ENCODE peak calls at places on chromosome 11, in seven cellular contexts. S, K, C, L, P, O and W are unnamed samples.
A peak's percentile ranks its signal among the peaks of the same experiment; 100 is the strongest.

GRCh38 chr11:102389253-102389652 is 42.2 kb downstream of the BIRC2 start:
- DNase-seq in S (no peak), K (no peak), C (no peak), L (no peak), P (no peak), O (no peak), W (no peak)

GRCh38 chr11:121553806-121554205 is 101.0 kb upstream of the SORL1-AS1 start:
- DNase-seq in S (no peak), K (no peak), C (no peak), L (no peak), P (no peak), O (no peak), W (no peak)

GRCh38 chr11:62842171-62842717 is 2.9 kb upstream of the WDR74 start:
- DNase-seq in S (no peak), K (no peak), C (no peak), L (peak; percentile 42), P (peak; percentile 28), O (no peak), W (no peak)

GRCh38 chr11:12086271-12087074 is 23.9 kb upstream of the MICAL2 start:
- DNase-seq in S (no peak), K (peak; percentile 96), C (no peak), L (no peak), P (peak; percentile 45), O (peak; percentile 92), W (no peak)

GRCh38 chr11:132080121-132080520 is 709.7 kb downstream of the NTM start:
- DNase-seq in S (no peak), K (no peak), C (no peak), L (no peak), P (no peak), O (no peak), W (no peak)

GRCh38 chr11:117488996-117489952 is 161.6 kb downstream of the CEP164 start:
- DNase-seq in S (no peak), K (no peak), C (no peak), L (no peak), P (no peak), O (no peak), W (no peak)

GRCh38 chr11:65861533-65862183 is 1.4 kb downstream of the MUS81 start:
- DNase-seq in S (no peak), K (no peak), C (no peak), L (no peak), P (no peak), O (no peak), W (peak; percentile 41)

GRCh38 chr11:94131363-94132115 is 2.9 kb downstream of the PANX1 start:
- DNase-seq in S (no peak), K (no peak), C (no peak), L (no peak), P (no peak), O (peak; percentile 63), W (no peak)

GRCh38 chr11:110712643-110713468 is 619 bp upstream of the ARHGAP20 start:
- DNase-seq in S (no peak), K (no peak), C (no peak), L (peak; percentile 9), P (no peak), O (peak; percentile 71), W (peak; percentile 42)

GRCh38 chr11:8826145-8826786 is 84.7 kb upstream of the AKIP1 start:
- DNase-seq in S (no peak), K (peak; percentile 53), C (peak; percentile 38), L (no peak), P (no peak), O (peak; percentile 52), W (no peak)

GRCh38 chr11:126164781-126165180 is 46.7 kb downstream of the RPUSD4 start:
- DNase-seq in S (no peak), K (no peak), C (no peak), L (no peak), P (no peak), O (no peak), W (no peak)

GRCh38 chr11:132648841-132649240 is 883.5 kb downstream of the OPCML start:
- DNase-seq in S (no peak), K (no peak), C (no peak), L (no peak), P (no peak), O (no peak), W (no peak)

GRCh38 chr11:64099436-64099835 is 63.7 kb downstream of the FLRT1 start:
- DNase-seq in S (no peak), K (no peak), C (no peak), L (no peak), P (no peak), O (no peak), W (no peak)

GRCh38 chr11:9758676-9759518 is 95.0 kb downstream of the SWAP70 start:
- DNase-seq in S (peak; percentile 32), K (no peak), C (peak; percentile 66), L (peak; percentile 72), P (peak; percentile 89), O (peak; percentile 92), W (peak; percentile 27)

GRCh38 chr11:58513747-58514367 is 6.0 kb upstream of the OR5B21 start:
- DNase-seq in S (no peak), K (no peak), C (peak; percentile 26), L (peak; percentile 69), P (no peak), O (peak; percentile 85), W (no peak)

GRCh38 chr11:118090545-118091162 is 3.9 kb upstream of the SMIM35 start:
- DNase-seq in S (no peak), K (no peak), C (no peak), L (no peak), P (no peak), O (no peak), W (no peak)

GRCh38 chr11:108726077-108726800 is 61.4 kb downstream of the DDX10 start:
- DNase-seq in S (no peak), K (no peak), C (no peak), L (no peak), P (no peak), O (no peak), W (no peak)

GRCh38 chr11:66263231-66263630 is 5.2 kb upstream of the RAB1B start:
- DNase-seq in S (no peak), K (no peak), C (no peak), L (no peak), P (no peak), O (no peak), W (no peak)

GRCh38 chr11:128595221-128595620 is 7.9 kb upstream of the ETS1 start:
- DNase-seq in S (no peak), K (no peak), C (no peak), L (no peak), P (no peak), O (peak; percentile 67), W (no peak)

GRCh38 chr11:112451250-112451649 is 190.6 kb upstream of the PLET1 start:
- DNase-seq in S (no peak), K (no peak), C (no peak), L (no peak), P (no peak), O (no peak), W (no peak)

GRCh38 chr11:92122561-92122960 is 102.1 kb upstream of the FAT3 start:
- DNase-seq in S (no peak), K (no peak), C (no peak), L (no peak), P (no peak), O (no peak), W (no peak)

GRCh38 chr11:112784323-112785073 is 176.7 kb upstream of the NCAM1 start:
- DNase-seq in S (no peak), K (no peak), C (peak; percentile 16), L (no peak), P (peak; percentile 67), O (no peak), W (no peak)

GRCh38 chr11:8956860-8957259 is 7.4 kb downstream of the TMEM9B start:
- DNase-seq in S (no peak), K (no peak), C (no peak), L (no peak), P (no peak), O (no peak), W (no peak)

GRCh38 chr11:61104963-61105362 is 2.7 kb downstream of the CD5 start:
- DNase-seq in S (no peak), K (no peak), C (no peak), L (no peak), P (no peak), O (no peak), W (no peak)

GRCh38 chr11:76778874-76779273 is 4.3 kb upstream of the TSKU start:
- DNase-seq in S (no peak), K (no peak), C (no peak), L (no peak), P (no peak), O (no peak), W (no peak)

GRCh38 chr11:15775051-15775541 is 581.2 kb downstream of the SOX6 start:
- DNase-seq in S (no peak), K (no peak), C (no peak), L (no peak), P (peak; percentile 14), O (no peak), W (no peak)

GRCh38 chr11:1777737-1778136 is 14.0 kb upstream of the CTSD start:
- DNase-seq in S (no peak), K (no peak), C (no peak), L (no peak), P (no peak), O (no peak), W (no peak)

GRCh38 chr11:29280452-29280851 is 736.4 kb downstream of the KCNA4 start:
- DNase-seq in S (no peak), K (no peak), C (no peak), L (no peak), P (no peak), O (peak; percentile 77), W (no peak)

GRCh38 chr11:112279901-112280267 is 19.2 kb upstream of the PLET1 start:
- DNase-seq in S (peak; percentile 40), K (no peak), C (peak; percentile 81), L (peak; percentile 71), P (peak; percentile 80), O (peak; percentile 80), W (peak; percentile 84)

GRCh38 chr11:108624196-108624925 is 30.8 kb upstream of the EXPH5 start:
- DNase-seq in S (no peak), K (no peak), C (no peak), L (no peak), P (no peak), O (no peak), W (no peak)

GRCh38 chr11:117878314-117878938 is 2.0 kb upstream of the FXYD6 start:
- DNase-seq in S (no peak), K (no peak), C (no peak), L (no peak), P (no peak), O (no peak), W (no peak)

GRCh38 chr11:69943066-69943465 is 123.8 kb upstream of the FGF3 start:
- DNase-seq in S (no peak), K (no peak), C (no peak), L (no peak), P (no peak), O (peak; percentile 26), W (no peak)

GRCh38 chr11:16603245-16603644 is 135.2 kb upstream of the C11orf58 start:
- DNase-seq in S (no peak), K (no peak), C (peak; percentile 19), L (no peak), P (no peak), O (no peak), W (no peak)

GRCh38 chr11:77442394-77443053 is 31.4 kb downstream of the PAK1 start:
- DNase-seq in S (no peak), K (no peak), C (no peak), L (no peak), P (no peak), O (no peak), W (no peak)

GRCh38 chr11:59255281-59255680 is 42.6 kb upstream of the MPEG1 start:
- DNase-seq in S (no peak), K (no peak), C (no peak), L (no peak), P (no peak), O (no peak), W (no peak)